ENCODE peak calls at places on chromosomes 16 and 17, in six cellular contexts. D is CD8-positive, alpha-beta T cell; A is fibroblast of lung; Z is breast epithelium; L is heart left ventricle; T is IMR-90. X is an unnamed sample.

GRCh38 chr16:78353610-78354009 is 254.2 kb downstream of the WWOX start:
- DNase-seq in D (no peak), A (no peak), Z (no peak), L (no peak), T (no peak), X (no peak)

GRCh38 chr17:4854181-4854681 is 21.1 kb downstream of the MINK1 start:
- DNase-seq in D (no peak), A (peak; percentile 52), Z (no peak), L (no peak), T (peak; percentile 66), X (no peak)

GRCh38 chr16:84806256-84806889 is 13.4 kb upstream of the CRISPLD2 start:
- DNase-seq in D (no peak), A (peak; percentile 94), Z (no peak), L (peak; percentile 75), T (peak; percentile 95), X (no peak)

GRCh38 chr17:21215935-21216334 is 2.0 kb upstream of the TMEM11 start:
- DNase-seq in D (no peak), A (peak; percentile 67), Z (no peak), L (no peak), T (no peak), X (no peak)

GRCh38 chr17:32777922-32778321 is 99.0 kb downstream of the MYO1D start:
- DNase-seq in D (no peak), A (no peak), Z (no peak), L (no peak), T (no peak), X (no peak)

GRCh38 chr17:49573510-49574282 is 2.0 kb upstream of the NXPH3 start:
- DNase-seq in D (no peak), A (no peak), Z (no peak), L (no peak), T (no peak), X (no peak)

GRCh38 chr17:16158721-16159120 is 56.6 kb downstream of the NCOR1 start:
- DNase-seq in D (no peak), A (peak; percentile 38), Z (no peak), L (no peak), T (no peak), X (no peak)

GRCh38 chr16:24986512-24987303 is 28.5 kb downstream of the ARHGAP17 start:
- DNase-seq in D (no peak), A (peak; percentile 91), Z (no peak), L (peak; percentile 54), T (peak; percentile 88), X (no peak)

GRCh38 chr17:77320046-77320445 is 179.3 kb downstream of the SEC14L1 start:
- DNase-seq in D (no peak), A (peak; percentile 42), Z (no peak), L (no peak), T (peak; percentile 63), X (no peak)

GRCh38 chr16:4373909-4374742 is 2.5 kb downstream of the VASN start:
- DNase-seq in D (peak; percentile 61), A (peak; percentile 97), Z (no peak), L (peak; percentile 75), T (peak; percentile 98), X (no peak)

GRCh38 chr17:49715717-49716279 is 8.0 kb upstream of the SLC35B1 start:
- DNase-seq in D (peak; percentile 70), A (no peak), Z (no peak), L (no peak), T (no peak), X (no peak)

GRCh38 chr17:67362173-67362572 is 4.2 kb downstream of the PSMD12 start:
- DNase-seq in D (no peak), A (no peak), Z (no peak), L (no peak), T (no peak), X (no peak)

GRCh38 chr17:1649116-1649843 is 386 bp downstream of the RILP start:
- DNase-seq in D (peak; percentile 76), A (peak; percentile 88), Z (peak; percentile 88), L (peak; percentile 91), T (peak; percentile 88), X (no peak)

GRCh38 chr17:18314059-18314730 is 599 bp downstream of the TOP3A start:
- DNase-seq in D (peak; percentile 25), A (peak; percentile 12), Z (no peak), L (no peak), T (peak; percentile 5), X (no peak)

GRCh38 chr17:80585880-80586279 is 41.2 kb downstream of the RPTOR start:
- DNase-seq in D (no peak), A (no peak), Z (no peak), L (no peak), T (no peak), X (no peak)

GRCh38 chr16:50268352-50268751 is 2.0 kb downstream of the ADCY7 start:
- DNase-seq in D (no peak), A (no peak), Z (no peak), L (peak; percentile 9), T (no peak), X (no peak)

GRCh38 chr16:58409316-58409973 is 17.2 kb downstream of the GINS3 start:
- DNase-seq in D (no peak), A (peak; percentile 93), Z (no peak), L (peak; percentile 70), T (peak; percentile 7), X (no peak)

GRCh38 chr16:89337965-89338364 is 120.5 kb downstream of the ZNF778 start:
- DNase-seq in D (no peak), A (no peak), Z (no peak), L (no peak), T (no peak), X (no peak)
- H3K4me1 ChIP-seq in D (peaks cover 66% of the 10 kb centered on the region), A (peaks cover 27% of the 10 kb centered on the region), Z (peaks cover 9% of the 10 kb centered on the region), L (peaks cover 61% of the 10 kb centered on the region), T (peaks cover 22% of the 10 kb centered on the region), X (peaks cover 2% of the 10 kb centered on the region)

GRCh38 chr16:54934536-54935410 is 4.1 kb downstream of the IRX5 start:
- DNase-seq in D (no peak), A (peak; percentile 62), Z (peak; percentile 69), L (peak; percentile 35), T (no peak), X (no peak)
- H3K4me3 ChIP-seq in D (no peak overlapping the region), A (no peak overlapping the region), Z (peak overlapping the region; percentile 88), L (peak overlapping the region; percentile 71), T (no peak overlapping the region), X (no peak overlapping the region)

DNA sequence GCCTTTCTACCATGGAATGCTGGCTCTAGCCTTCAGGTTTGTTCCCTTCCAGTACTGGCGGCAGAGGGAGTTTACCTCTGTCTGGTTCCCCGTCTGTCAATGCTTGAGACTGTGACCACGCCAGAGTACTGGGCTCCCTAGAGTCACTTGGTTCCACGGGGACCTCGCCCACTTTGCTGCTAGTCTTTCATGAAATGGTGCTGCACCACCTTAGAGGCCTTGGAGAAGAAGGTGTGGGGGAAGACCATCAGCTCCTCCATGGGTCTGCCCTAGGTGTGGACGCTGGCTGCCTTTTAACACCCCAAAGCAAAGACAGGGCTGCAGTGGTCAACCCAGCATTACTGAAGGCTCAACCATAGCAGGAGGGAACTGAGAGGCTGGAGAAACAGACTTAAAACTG is 55.3 kb upstream of the KSR1 start:
- DNase-seq in D (no peak), A (no peak), Z (no peak), L (no peak), T (no peak), X (no peak)
- H3K27me3 ChIP-seq in D (no peaks in the 10 kb centered on the region), A (peaks cover 5% of the 10 kb centered on the region), Z (no peaks in the 10 kb centered on the region), L (no peaks in the 10 kb centered on the region), T (peaks cover 1% of the 10 kb centered on the region), X (no peaks in the 10 kb centered on the region)

DNA sequence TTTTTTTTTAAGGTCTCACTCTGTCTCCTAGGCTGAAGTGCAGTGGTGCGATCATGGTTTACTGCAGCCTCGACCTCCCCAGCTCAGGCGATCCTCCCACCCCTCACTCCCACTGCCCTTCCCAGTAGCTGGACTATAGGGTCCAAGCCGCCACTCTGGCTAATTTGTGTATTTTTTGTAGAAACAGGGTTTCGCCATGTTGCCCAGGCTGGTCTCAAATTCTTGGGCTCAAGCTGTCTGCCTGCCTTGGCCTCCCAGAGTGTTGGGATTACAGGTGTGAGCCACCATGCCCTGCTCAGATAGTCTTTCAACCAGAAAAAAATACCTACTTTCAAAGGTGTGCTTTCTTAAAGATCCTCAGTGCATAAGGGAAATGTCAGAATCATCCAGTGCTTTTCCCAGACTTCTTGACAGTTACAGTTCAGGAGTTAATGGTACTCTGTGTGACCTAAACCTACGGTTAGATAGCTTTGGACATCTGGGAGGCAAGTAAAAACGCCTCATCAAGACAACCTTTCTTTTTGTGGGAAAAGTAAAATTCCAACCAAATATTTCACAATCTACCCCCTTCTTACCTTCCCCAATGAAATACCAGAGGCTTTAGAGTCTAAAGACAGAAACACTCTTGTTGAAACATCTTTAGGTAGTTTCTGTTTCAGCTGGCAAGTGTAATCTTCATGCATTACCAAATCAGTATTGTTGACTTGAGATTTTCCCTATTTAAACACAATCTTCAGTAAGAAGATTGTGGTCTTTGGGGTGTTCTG is 6.8 kb downstream of the RSPRY1 start:
- DNase-seq in D (no peak), A (peak; percentile 80), Z (no peak), L (no peak), T (peak; percentile 69), X (no peak)
- H3K4me1 ChIP-seq in D (peaks cover 24% of the 10 kb centered on the region), A (peaks cover 22% of the 10 kb centered on the region), Z (peaks cover 16% of the 10 kb centered on the region), L (peaks cover 32% of the 10 kb centered on the region), T (peaks cover 23% of the 10 kb centered on the region), X (no peaks in the 10 kb centered on the region)

X was measured in iPS DF 6.9.